ENCODE peak calls at places on chromosomes 1 and 21, in ten cellular contexts. E, P, Z, C, V, J, K, L, N and A are unnamed samples.

GRCh38 chr21:28799926-28800325 is 192.8 kb downstream of the LTN1 start:
- DNase-seq in E (no peak), P (no peak), Z (no peak), C (no peak), V (no peak), J (no peak), K (no peak), L (no peak), N (peak; percentile 34), A (no peak)

GRCh38 chr1:221741364-221741970 is 422 bp downstream of the DUSP10 start:
- DNase-seq in E (no peak), P (peak; percentile 60), Z (peak; percentile 77), C (peak; percentile 71), V (no peak), J (peak; percentile 5), K (peak; percentile 27), L (peak; percentile 36), N (no peak), A (no peak)

GRCh38 chr1:167332503-167332902 is 111.8 kb downstream of the POU2F1 start:
- DNase-seq in E (no peak), P (no peak), Z (no peak), C (no peak), V (no peak), J (no peak), K (peak; percentile 51), L (no peak), N (peak; percentile 39), A (no peak)

GRCh38 chr1:44707112-44707881 is 23.7 kb downstream of the RNU5D-1 start:
- DNase-seq in E (peak; percentile 71), P (peak; percentile 92), Z (no peak), C (no peak), V (no peak), J (no peak), K (peak; percentile 96), L (no peak), N (peak; percentile 70), A (no peak)

GRCh38 chr1:48105167-48105566 is 108.0 kb upstream of the TRABD2B start:
- DNase-seq in E (no peak), P (no peak), Z (no peak), C (no peak), V (no peak), J (no peak), K (no peak), L (peak; percentile 12), N (no peak), A (no peak)

GRCh38 chr1:39105841-39106765 is 80.0 kb downstream of the NDUFS5 start:
- DNase-seq in E (no peak), P (peak; percentile 38), Z (peak; percentile 78), C (peak; percentile 86), V (peak; percentile 40), J (peak; percentile 30), K (peak; percentile 47), L (peak; percentile 20), N (peak; percentile 51), A (no peak)

GRCh38 chr1:244176201-244176600 is 125.1 kb downstream of the ZBTB18 start:
- DNase-seq in E (no peak), P (no peak), Z (no peak), C (no peak), V (no peak), J (no peak), K (no peak), L (no peak), N (no peak), A (no peak)

GRCh38 chr1:54944610-54945392 is 35.6 kb upstream of the TMEM61 start:
- DNase-seq in E (peak; percentile 72), P (peak; percentile 86), Z (peak; percentile 89), C (peak; percentile 70), V (peak; percentile 83), J (peak; percentile 61), K (peak; percentile 89), L (peak; percentile 78), N (peak; percentile 87), A (peak; percentile 87)

GRCh38 chr1:3495776-3496745 is 41.6 kb downstream of the ARHGEF16 start:
- DNase-seq in E (no peak), P (no peak), Z (no peak), C (no peak), V (no peak), J (no peak), K (no peak), L (no peak), N (no peak), A (no peak)

GRCh38 chr1:83832194-83832593 is 166.7 kb downstream of the TTLL7 start:
- DNase-seq in E (no peak), P (no peak), Z (no peak), C (no peak), V (no peak), J (no peak), K (no peak), L (no peak), N (no peak), A (no peak)

GRCh38 chr1:83838573-83838972 is 160.4 kb downstream of the TTLL7 start:
- DNase-seq in E (no peak), P (no peak), Z (no peak), C (no peak), V (no peak), J (no peak), K (no peak), L (no peak), N (no peak), A (no peak)

GRCh38 chr1:83839566-83840173 is 159.3 kb downstream of the TTLL7 start:
- DNase-seq in E (no peak), P (peak; percentile 57), Z (no peak), C (no peak), V (no peak), J (no peak), K (no peak), L (no peak), N (peak; percentile 86), A (no peak)

GRCh38 chr1:83836543-83836942 is 162.4 kb downstream of the TTLL7 start:
- DNase-seq in E (no peak), P (no peak), Z (no peak), C (no peak), V (no peak), J (no peak), K (no peak), L (no peak), N (no peak), A (no peak)

DNA sequence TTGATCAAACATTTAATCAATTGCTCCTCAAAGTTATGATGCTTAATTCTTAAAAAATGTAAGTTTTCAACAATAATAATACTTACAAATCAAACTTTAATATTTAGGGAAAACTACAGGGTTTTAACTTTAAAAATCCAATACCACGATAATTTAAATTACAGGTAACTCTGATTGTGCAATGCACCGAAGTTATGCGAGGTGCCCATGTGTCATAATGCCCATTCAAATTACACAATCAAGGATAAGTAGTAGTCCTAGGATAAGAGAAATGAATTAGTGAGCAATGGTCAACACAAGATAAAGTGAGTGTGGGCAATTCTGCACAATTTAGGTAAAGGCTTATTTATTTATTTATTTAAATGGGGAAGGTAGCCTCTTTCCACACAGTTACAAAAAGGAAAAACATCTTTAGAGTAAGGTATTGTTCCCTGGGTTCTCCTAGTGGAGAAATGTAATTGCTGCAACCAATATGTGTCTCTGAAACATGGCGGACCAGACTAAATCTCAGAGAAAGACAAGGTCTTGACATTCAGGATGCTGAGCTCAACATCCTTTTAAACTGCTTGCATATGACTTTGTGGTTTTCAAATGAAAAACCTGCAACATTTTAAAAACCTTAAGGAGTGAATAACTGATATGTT is 164.2 kb downstream of the TTLL7 start:
- DNase-seq in E (no peak), P (no peak), Z (no peak), C (no peak), V (no peak), J (no peak), K (no peak), L (no peak), N (no peak), A (no peak)
- TF ChIP-seq CTCF in E (no peak), P (no peak), Z (peak; percentile 68), C (no peak), V (peak; percentile 49), J (peak; percentile 28), K (peak; percentile 19), L (no peak), N (no peak), A (no peak)

GRCh38 chr21:26782754-26783153 is 62.5 kb downstream of the ADAMTS1 start:
- DNase-seq in E (no peak), P (no peak), Z (no peak), C (no peak), V (no peak), J (no peak), K (no peak), L (no peak), N (no peak), A (no peak)

GRCh38 chr21:26781331-26781730 is 63.9 kb downstream of the ADAMTS1 start:
- DNase-seq in E (no peak), P (no peak), Z (no peak), C (no peak), V (no peak), J (no peak), K (no peak), L (no peak), N (no peak), A (no peak)

GRCh38 chr21:26784974-26785373 is 60.2 kb downstream of the ADAMTS1 start:
- DNase-seq in E (no peak), P (no peak), Z (no peak), C (no peak), V (no peak), J (no peak), K (no peak), L (no peak), N (no peak), A (no peak)

GRCh38 chr21:26782349-26782748 is 62.9 kb downstream of the ADAMTS1 start:
- DNase-seq in E (no peak), P (no peak), Z (no peak), C (no peak), V (no peak), J (no peak), K (no peak), L (no peak), N (no peak), A (no peak)

GRCh38 chr21:26783801-26784200 is 61.4 kb downstream of the ADAMTS1 start:
- DNase-seq in E (no peak), P (no peak), Z (no peak), C (no peak), V (no peak), J (no peak), K (no peak), L (no peak), N (no peak), A (no peak)
- TF ChIP-seq CTCF in E (no peak), P (no peak), Z (no peak), C (no peak), V (no peak), J (no peak), K (no peak), L (no peak), N (no peak), A (no peak)

GRCh38 chr1:109655624-109656519 is at the start of gene GSTM4:
- DNase-seq in E (no peak), P (peak; percentile 71), Z (peak; percentile 94), C (peak; percentile 95), V (peak; percentile 89), J (peak; percentile 68), K (peak; percentile 57), L (peak; percentile 65), N (peak; percentile 76), A (peak; percentile 93)
- TF ChIP-seq CTCF in E (no peak), P (peak; percentile 31), Z (no peak), C (no peak), V (no peak), J (no peak), K (no peak), L (no peak), N (no peak), A (no peak)

DNA sequence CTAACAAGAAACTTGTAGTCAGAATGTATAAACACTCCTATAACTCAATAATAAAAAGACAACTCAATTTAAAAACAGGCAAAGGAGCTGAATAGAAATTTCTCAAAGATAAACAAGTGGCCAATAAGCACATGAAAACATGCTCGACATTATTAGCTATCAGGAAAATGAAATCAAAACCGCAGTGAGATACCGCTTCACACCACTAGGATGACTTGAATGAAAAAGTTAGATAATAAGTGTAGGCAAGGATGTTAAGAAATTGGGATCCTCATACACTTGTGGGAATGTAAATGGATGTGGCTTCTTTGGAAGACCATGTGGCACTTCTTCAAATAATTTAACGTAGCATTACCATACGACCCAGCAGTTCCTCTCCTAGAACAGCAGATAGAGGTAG is 8.9 kb downstream of the RALGPS2 start:
- DNase-seq in E (no peak), P (no peak), Z (no peak), C (no peak), V (no peak), J (no peak), K (peak; percentile 8), L (no peak), N (no peak), A (no peak)
- TF ChIP-seq CTCF in E (peak; percentile 31), P (no peak), Z (peak; percentile 70), C (no peak), V (peak; percentile 60), J (peak; percentile 55), K (peak; percentile 44), L (no peak), N (peak; percentile 40), A (peak; percentile 23)